ENCODE peak calls at places on chromosomes 2 and 18, in eight cellular contexts. B is activated CD4-positive, alpha-beta T cell treated with anti-CD3 and anti-CD28 coated beads for 36 hours; T is T-helper 2 cell; V is DMS79 treated with DMSO at 0.1 percent for 48 hours; S is ovary; W is Right ventricle myocardium superior; A is foreskin fibroblast; Q is GM04504. C is an unnamed sample.

GRCh38 chr2:127398239-127398590 is 10.4 kb upstream of the MAP3K2 start:
- DNase-seq in V (peak; percentile 84), B (peak; percentile 76), Q (peak; percentile 91), S (peak; percentile 58), W (peak; percentile 84), A (peak; percentile 89), T (no peak), C (peak; percentile 81)

GRCh38 chr2:70412294-70413075 is 110.6 kb upstream of the FAM136A start:
- DNase-seq in A (no peak), T (no peak), V (peak; percentile 37), B (no peak), S (no peak), Q (no peak), W (no peak), C (no peak)

GRCh38 chr2:102385522-102385921 is 29.9 kb downstream of the IL18R1 start:
- DNase-seq in A (no peak), V (no peak), S (no peak), W (no peak), Q (no peak), T (no peak), B (no peak), C (no peak)

GRCh38 chr18:12960846-12961397 is 13.1 kb downstream of the SEH1L start:
- DNase-seq in B (no peak), V (peak; percentile 89), W (no peak), Q (no peak), S (no peak), A (no peak), T (no peak), C (no peak)

GRCh38 chr18:70535041-70535440 is 246.2 kb downstream of the SOCS6 start:
- DNase-seq in Q (no peak), A (no peak), S (no peak), W (no peak), B (no peak), T (no peak), V (no peak), C (no peak)

GRCh38 chr2:219656523-219656922 is 29.1 kb downstream of the SLC4A3 start:
- DNase-seq in A (peak; percentile 42), T (no peak), Q (no peak), B (no peak), W (no peak), V (no peak), S (no peak), C (no peak)

GRCh38 chr2:168246483-168247340 is 683 bp downstream of the STK39 start:
- DNase-seq in T (peak; percentile 63), B (peak; percentile 85), S (peak; percentile 76), A (peak; percentile 66), V (peak; percentile 14), Q (peak; percentile 17), W (peak; percentile 84), C (no peak)

GRCh38 chr2:132581917-132582316 is 88.1 kb downstream of the LYPD1 start:
- DNase-seq in A (no peak), S (no peak), B (no peak), V (peak; percentile 96), W (no peak), T (no peak), Q (no peak), C (no peak)

GRCh38 chr2:18149660-18150246 is 271.3 kb downstream of the KCNS3 start:
- DNase-seq in W (no peak), T (no peak), Q (no peak), A (peak; percentile 29), V (peak; percentile 15), S (no peak), B (no peak), C (peak; percentile 42)

GRCh38 chr2:221529177-221529942 is 42.7 kb downstream of the EPHA4 start:
- DNase-seq in W (no peak), S (no peak), B (no peak), Q (no peak), V (no peak), T (no peak), A (no peak), C (no peak)

GRCh38 chr2:74513605-74514367 is 464 bp upstream of the TLX2 start:
- DNase-seq in Q (no peak), S (peak; percentile 31), V (peak; percentile 32), W (no peak), B (peak; percentile 66), A (no peak), T (no peak), C (no peak)

GRCh38 chr18:57230861-57231260 is 84.0 kb downstream of the BOD1L2 start:
- DNase-seq in W (no peak), A (no peak), V (no peak), S (no peak), T (no peak), Q (no peak), B (no peak), C (no peak)

GRCh38 chr2:45981388-45981930 is 315.7 kb upstream of the EPAS1 start:
- DNase-seq in Q (no peak), S (no peak), W (no peak), V (no peak), B (no peak), T (no peak), A (no peak), C (no peak)

GRCh38 chr2:236762628-236763027 is 193.0 kb downstream of the ACKR3 start:
- DNase-seq in T (no peak), W (no peak), V (no peak), S (no peak), B (no peak), A (no peak), Q (no peak), C (no peak)

GRCh38 chr2:226798422-226799210 is 1.0 kb downstream of the IRS1 start:
- DNase-seq in V (peak; percentile 44), B (peak; percentile 67), Q (no peak), S (peak; percentile 76), A (no peak), T (no peak), W (peak; percentile 63), C (no peak)

GRCh38 chr2:201827621-201828020 is 21.3 kb downstream of the CDK15 start:
- DNase-seq in S (no peak), W (no peak), V (peak; percentile 35), Q (no peak), T (no peak), A (no peak), B (no peak), C (peak; percentile 19)

GRCh38 chr18:13218376-13219011 is at the start of gene LDLRAD4:
- DNase-seq in V (peak; percentile 24), B (peak; percentile 62), Q (no peak), A (no peak), S (peak; percentile 48), T (no peak), W (peak; percentile 72), C (no peak)

GRCh38 chr18:42078711-42079110 is 123.7 kb downstream of the PIK3C3 start:
- DNase-seq in T (no peak), B (no peak), A (no peak), S (no peak), W (no peak), V (no peak), Q (peak; percentile 3), C (no peak)

GRCh38 chr2:196987654-196988364 is 61.3 kb upstream of the PGAP1 start:
- DNase-seq in A (peak; percentile 93), V (peak; percentile 84), W (no peak), T (no peak), S (no peak), B (peak; percentile 62), Q (peak; percentile 90), C (peak; percentile 82)

GRCh38 chr2:74333175-74333574 is 10.0 kb downstream of the SLC4A5 start:
- DNase-seq in Q (peak; percentile 14), V (no peak), S (no peak), T (no peak), W (no peak), B (peak; percentile 50), A (peak; percentile 15), C (peak; percentile 19)

C was measured in HCT116.